ENCODE peak calls at places on chromosome 7, in ten cellular contexts. One of them, this sample, is unnamed.

GRCh38 chr7:144826248-144826647 is 9.6 kb downstream of the TPK1 start:
- DNase-seq in ureter: no peak
- DNase-seq in adipocyte: peak
- DNase-seq in AG04449: no peak
- DNase-seq in myocyte: peak
- DNase-seq in NCI-H774: no peak
- DNase-seq in HEK293T: no peak
- DNase-seq in HS-27A: no peak
- DNase-seq in CD4-positive, CD25-positive, alpha-beta regulatory T cell: no peak
- DNase-seq in GM12864: no peak
- DNase-seq in this sample: no peak

GRCh38 chr7:46586406-46586805 is 665.3 kb upstream of the IGFBP3 start:
- DNase-seq in ureter: no peak
- DNase-seq in adipocyte: peak
- DNase-seq in AG04449: no peak
- DNase-seq in myocyte: peak
- DNase-seq in NCI-H774: no peak
- DNase-seq in HEK293T: no peak
- DNase-seq in HS-27A: no peak
- DNase-seq in CD4-positive, CD25-positive, alpha-beta regulatory T cell: no peak
- DNase-seq in GM12864: no peak
- DNase-seq in this sample: no peak

GRCh38 chr7:8290645-8291308 is 28.8 kb upstream of the ICA1 start:
- DNase-seq in ureter: no peak
- DNase-seq in adipocyte: no peak
- DNase-seq in AG04449: no peak
- DNase-seq in myocyte: no peak
- DNase-seq in NCI-H774: peak
- DNase-seq in HEK293T: peak
- DNase-seq in HS-27A: no peak
- DNase-seq in CD4-positive, CD25-positive, alpha-beta regulatory T cell: no peak
- DNase-seq in GM12864: no peak
- DNase-seq in this sample: no peak

GRCh38 chr7:98810166-98810802 is 59.5 kb downstream of the TMEM130 start:
- DNase-seq in ureter: no peak
- DNase-seq in adipocyte: no peak
- DNase-seq in AG04449: no peak
- DNase-seq in myocyte: peak
- DNase-seq in NCI-H774: no peak
- DNase-seq in HEK293T: no peak
- DNase-seq in HS-27A: no peak
- DNase-seq in CD4-positive, CD25-positive, alpha-beta regulatory T cell: no peak
- DNase-seq in GM12864: no peak
- DNase-seq in this sample: no peak

GRCh38 chr7:27248911-27249723 is 6.5 kb downstream of the EVX1 start:
- DNase-seq in ureter: no peak
- DNase-seq in adipocyte: no peak
- DNase-seq in AG04449: no peak
- DNase-seq in myocyte: peak
- DNase-seq in NCI-H774: no peak
- DNase-seq in HEK293T: no peak
- DNase-seq in HS-27A: no peak
- DNase-seq in CD4-positive, CD25-positive, alpha-beta regulatory T cell: no peak
- DNase-seq in GM12864: no peak
- DNase-seq in this sample: no peak

GRCh38 chr7:140230862-140231778 is 54.3 kb upstream of the KDM7A start:
- DNase-seq in ureter: peak
- DNase-seq in adipocyte: peak
- DNase-seq in AG04449: no peak
- DNase-seq in myocyte: peak
- DNase-seq in NCI-H774: peak
- DNase-seq in HEK293T: peak
- DNase-seq in HS-27A: no peak
- DNase-seq in CD4-positive, CD25-positive, alpha-beta regulatory T cell: peak
- DNase-seq in GM12864: no peak
- DNase-seq in this sample: no peak

GRCh38 chr7:130912086-130912909 is 178.3 kb upstream of the KLF14 start:
- DNase-seq in ureter: no peak
- DNase-seq in adipocyte: peak
- DNase-seq in AG04449: no peak
- DNase-seq in myocyte: peak
- DNase-seq in NCI-H774: no peak
- DNase-seq in HEK293T: no peak
- DNase-seq in HS-27A: peak
- DNase-seq in CD4-positive, CD25-positive, alpha-beta regulatory T cell: no peak
- DNase-seq in GM12864: no peak
- DNase-seq in this sample: no peak

GRCh38 chr7:47537716-47538640 is 43.9 kb downstream of the TNS3 start:
- DNase-seq in ureter: no peak
- DNase-seq in adipocyte: peak
- DNase-seq in AG04449: no peak
- DNase-seq in myocyte: no peak
- DNase-seq in NCI-H774: no peak
- DNase-seq in HEK293T: no peak
- DNase-seq in HS-27A: no peak
- DNase-seq in CD4-positive, CD25-positive, alpha-beta regulatory T cell: no peak
- DNase-seq in GM12864: no peak
- DNase-seq in this sample: no peak

GRCh38 chr7:44460325-44460724 is 30.1 kb downstream of the NUDCD3 start:
- DNase-seq in ureter: no peak
- DNase-seq in adipocyte: no peak
- DNase-seq in AG04449: no peak
- DNase-seq in myocyte: no peak
- DNase-seq in NCI-H774: no peak
- DNase-seq in HEK293T: no peak
- DNase-seq in HS-27A: no peak
- DNase-seq in CD4-positive, CD25-positive, alpha-beta regulatory T cell: peak
- DNase-seq in GM12864: peak
- DNase-seq in this sample: no peak

GRCh38 chr7:122887198-122887597 is 938 bp upstream of the CADPS2 start:
- DNase-seq in ureter: peak
- DNase-seq in adipocyte: peak
- DNase-seq in AG04449: no peak
- DNase-seq in myocyte: peak
- DNase-seq in NCI-H774: peak
- DNase-seq in HEK293T: peak
- DNase-seq in HS-27A: no peak
- DNase-seq in CD4-positive, CD25-positive, alpha-beta regulatory T cell: no peak
- DNase-seq in GM12864: no peak
- DNase-seq in this sample: peak

GRCh38 chr7:131244259-131244852 is 83.3 kb upstream of the MKLN1 start:
- DNase-seq in ureter: no peak
- DNase-seq in adipocyte: peak
- DNase-seq in AG04449: peak
- DNase-seq in myocyte: peak
- DNase-seq in NCI-H774: no peak
- DNase-seq in HEK293T: no peak
- DNase-seq in HS-27A: peak
- DNase-seq in CD4-positive, CD25-positive, alpha-beta regulatory T cell: no peak
- DNase-seq in GM12864: no peak
- DNase-seq in this sample: no peak

GRCh38 chr7:15086882-15087281 is 184.3 kb upstream of the DGKB start:
- DNase-seq in ureter: no peak
- DNase-seq in adipocyte: no peak
- DNase-seq in AG04449: no peak
- DNase-seq in myocyte: no peak
- DNase-seq in NCI-H774: no peak
- DNase-seq in HEK293T: no peak
- DNase-seq in HS-27A: no peak
- DNase-seq in CD4-positive, CD25-positive, alpha-beta regulatory T cell: no peak
- DNase-seq in GM12864: no peak
- DNase-seq in this sample: no peak

GRCh38 chr7:143120696-143121405 is 11.0 kb upstream of the PIP start:
- DNase-seq in ureter: no peak
- DNase-seq in adipocyte: peak
- DNase-seq in AG04449: no peak
- DNase-seq in myocyte: peak
- DNase-seq in NCI-H774: no peak
- DNase-seq in HEK293T: no peak
- DNase-seq in HS-27A: no peak
- DNase-seq in CD4-positive, CD25-positive, alpha-beta regulatory T cell: no peak
- DNase-seq in GM12864: no peak
- DNase-seq in this sample: no peak

GRCh38 chr7:117755136-117755535 is 118.1 kb downstream of the CTTNBP2 start:
- DNase-seq in ureter: no peak
- DNase-seq in adipocyte: no peak
- DNase-seq in AG04449: no peak
- DNase-seq in myocyte: no peak
- DNase-seq in NCI-H774: no peak
- DNase-seq in HEK293T: no peak
- DNase-seq in HS-27A: no peak
- DNase-seq in CD4-positive, CD25-positive, alpha-beta regulatory T cell: no peak
- DNase-seq in GM12864: no peak
- DNase-seq in this sample: no peak

GRCh38 chr7:2529161-2530075 is 9.8 kb downstream of the LFNG start:
- DNase-seq in ureter: no peak
- DNase-seq in adipocyte: peak
- DNase-seq in AG04449: no peak
- DNase-seq in myocyte: peak
- DNase-seq in NCI-H774: no peak
- DNase-seq in HEK293T: no peak
- DNase-seq in HS-27A: no peak
- DNase-seq in CD4-positive, CD25-positive, alpha-beta regulatory T cell: peak
- DNase-seq in GM12864: no peak
- DNase-seq in this sample: no peak

GRCh38 chr7:150390206-150390605 is 11.1 kb downstream of the ZNF775 start:
- DNase-seq in ureter: no peak
- DNase-seq in adipocyte: peak
- DNase-seq in AG04449: no peak
- DNase-seq in myocyte: no peak
- DNase-seq in NCI-H774: no peak
- DNase-seq in HEK293T: no peak
- DNase-seq in HS-27A: no peak
- DNase-seq in CD4-positive, CD25-positive, alpha-beta regulatory T cell: no peak
- DNase-seq in GM12864: no peak
- DNase-seq in this sample: no peak

GRCh38 chr7:4057289-4057616 is 624.8 kb upstream of the FOXK1 start:
- DNase-seq in ureter: no peak
- DNase-seq in adipocyte: no peak
- DNase-seq in AG04449: no peak
- DNase-seq in myocyte: no peak
- DNase-seq in NCI-H774: no peak
- DNase-seq in HEK293T: no peak
- DNase-seq in HS-27A: no peak
- DNase-seq in CD4-positive, CD25-positive, alpha-beta regulatory T cell: no peak
- DNase-seq in GM12864: no peak
- DNase-seq in this sample: no peak

GRCh38 chr7:147298611-147299043 is 1182.0 kb downstream of the CNTNAP2 start:
- DNase-seq in ureter: no peak
- DNase-seq in adipocyte: peak
- DNase-seq in AG04449: no peak
- DNase-seq in myocyte: peak
- DNase-seq in NCI-H774: peak
- DNase-seq in HEK293T: no peak
- DNase-seq in HS-27A: peak
- DNase-seq in CD4-positive, CD25-positive, alpha-beta regulatory T cell: no peak
- DNase-seq in GM12864: no peak
- DNase-seq in this sample: no peak

GRCh38 chr7:112481833-112482669 is 1.3 kb downstream of the LSMEM1 start:
- DNase-seq in ureter: peak
- DNase-seq in adipocyte: peak
- DNase-seq in AG04449: peak
- DNase-seq in myocyte: peak
- DNase-seq in NCI-H774: no peak
- DNase-seq in HEK293T: no peak
- DNase-seq in HS-27A: peak
- DNase-seq in CD4-positive, CD25-positive, alpha-beta regulatory T cell: no peak
- DNase-seq in GM12864: no peak
- DNase-seq in this sample: no peak

GRCh38 chr7:86975914-86976313 is 83.5 kb downstream of the ELAPOR2 start:
- DNase-seq in ureter: no peak
- DNase-seq in adipocyte: no peak
- DNase-seq in AG04449: no peak
- DNase-seq in myocyte: no peak
- DNase-seq in NCI-H774: no peak
- DNase-seq in HEK293T: no peak
- DNase-seq in HS-27A: no peak
- DNase-seq in CD4-positive, CD25-positive, alpha-beta regulatory T cell: no peak
- DNase-seq in GM12864: no peak
- DNase-seq in this sample: no peak

GRCh38 chr7:7702826-7703225 is 15.6 kb downstream of the RPA3 start:
- DNase-seq in ureter: no peak
- DNase-seq in adipocyte: peak
- DNase-seq in AG04449: no peak
- DNase-seq in myocyte: no peak
- DNase-seq in NCI-H774: peak
- DNase-seq in HEK293T: no peak
- DNase-seq in HS-27A: no peak
- DNase-seq in CD4-positive, CD25-positive, alpha-beta regulatory T cell: no peak
- DNase-seq in GM12864: no peak
- DNase-seq in this sample: no peak

GRCh38 chr7:127581716-127582115 is 3.7 kb downstream of the GCC1 start:
- DNase-seq in ureter: no peak
- DNase-seq in adipocyte: no peak
- DNase-seq in AG04449: no peak
- DNase-seq in myocyte: peak
- DNase-seq in NCI-H774: no peak
- DNase-seq in HEK293T: no peak
- DNase-seq in HS-27A: no peak
- DNase-seq in CD4-positive, CD25-positive, alpha-beta regulatory T cell: no peak
- DNase-seq in GM12864: no peak
- DNase-seq in this sample: no peak

GRCh38 chr7:81209059-81209458 is 290.2 kb upstream of the SEMA3C start:
- DNase-seq in ureter: no peak
- DNase-seq in adipocyte: no peak
- DNase-seq in AG04449: no peak
- DNase-seq in myocyte: no peak
- DNase-seq in NCI-H774: no peak
- DNase-seq in HEK293T: no peak
- DNase-seq in HS-27A: no peak
- DNase-seq in CD4-positive, CD25-positive, alpha-beta regulatory T cell: no peak
- DNase-seq in GM12864: no peak
- DNase-seq in this sample: no peak

GRCh38 chr7:3063016-3063753 is 19.5 kb upstream of the CARD11 start:
- DNase-seq in ureter: no peak
- DNase-seq in adipocyte: no peak
- DNase-seq in AG04449: no peak
- DNase-seq in myocyte: no peak
- DNase-seq in NCI-H774: no peak
- DNase-seq in HEK293T: no peak
- DNase-seq in HS-27A: no peak
- DNase-seq in CD4-positive, CD25-positive, alpha-beta regulatory T cell: peak
- DNase-seq in GM12864: no peak
- DNase-seq in this sample: no peak

GRCh38 chr7:73967832-73968295 is 60.1 kb upstream of the ELN start:
- DNase-seq in ureter: peak
- DNase-seq in adipocyte: no peak
- DNase-seq in AG04449: no peak
- DNase-seq in myocyte: no peak
- DNase-seq in NCI-H774: no peak
- DNase-seq in HEK293T: no peak
- DNase-seq in HS-27A: no peak
- DNase-seq in CD4-positive, CD25-positive, alpha-beta regulatory T cell: no peak
- DNase-seq in GM12864: no peak
- DNase-seq in this sample: no peak

GRCh38 chr7:30926323-30926722 is 14.7 kb downstream of the AQP1 start:
- DNase-seq in ureter: no peak
- DNase-seq in adipocyte: no peak
- DNase-seq in AG04449: no peak
- DNase-seq in myocyte: no peak
- DNase-seq in NCI-H774: no peak
- DNase-seq in HEK293T: no peak
- DNase-seq in HS-27A: no peak
- DNase-seq in CD4-positive, CD25-positive, alpha-beta regulatory T cell: no peak
- DNase-seq in GM12864: no peak
- DNase-seq in this sample: peak

GRCh38 chr7:20440472-20441105 is 109.9 kb downstream of the ITGB8 start:
- DNase-seq in ureter: no peak
- DNase-seq in adipocyte: peak
- DNase-seq in AG04449: no peak
- DNase-seq in myocyte: peak
- DNase-seq in NCI-H774: no peak
- DNase-seq in HEK293T: peak
- DNase-seq in HS-27A: peak
- DNase-seq in CD4-positive, CD25-positive, alpha-beta regulatory T cell: peak
- DNase-seq in GM12864: no peak
- DNase-seq in this sample: peak

GRCh38 chr7:5607958-5608656 is 173.4 kb downstream of the RNF216 start:
- DNase-seq in ureter: peak
- DNase-seq in adipocyte: no peak
- DNase-seq in AG04449: no peak
- DNase-seq in myocyte: no peak
- DNase-seq in NCI-H774: no peak
- DNase-seq in HEK293T: no peak
- DNase-seq in HS-27A: no peak
- DNase-seq in CD4-positive, CD25-positive, alpha-beta regulatory T cell: no peak
- DNase-seq in GM12864: no peak
- DNase-seq in this sample: no peak

This sample was measured in glomerular endothelial cell.